ENCODE peak calls at places on chromosomes 12 and 14, in eight cellular contexts. G is HCT116, J is IMR-90, U is K562, V is stomach, K is transverse colon, Y is uterus, A is right lobe of liver. C is an unnamed sample. For H3K36me3, the result is how much of the 10 kb centered on the place peaks cover.

GRCh38 chr12:87995581-87996178 is 33.5 kb downstream of the C12orf50 start:
- DNase-seq in V (peak), U (peak), K (peak), A (peak), J (peak), G (peak), Y (peak), C (no peak)

GRCh38 chr14:64504310-64504896 is at the start of gene ZBTB1:
- DNase-seq in V (peak), K (peak), G (peak), Y (peak), A (peak), J (peak), U (peak), C (peak)

GRCh38 chr14:57822081-57822480 is 43.8 kb downstream of the SLC35F4 start:
- DNase-seq in Y (no peak), J (no peak), G (no peak), U (no peak), A (no peak), V (no peak), K (no peak), C (no peak)

GRCh38 chr14:91401751-91402150 is 15.9 kb downstream of the CCDC88C start:
- DNase-seq in V (no peak), Y (no peak), G (no peak), K (no peak), J (no peak), U (no peak), A (no peak), C (no peak)

GRCh38 chr14:104975481-104976197 is 2.5 kb downstream of the AHNAK2 start:
- DNase-seq in U (no peak), V (no peak), K (no peak), J (no peak), Y (no peak), A (no peak), G (no peak), C (peak)

GRCh38 chr12:47758834-47759690 is at the start of gene RAPGEF3:
- DNase-seq in U (peak), Y (peak), J (peak), V (peak), K (peak), A (peak), G (no peak), C (peak)

GRCh38 chr12:14199455-14200199 is 165.9 kb upstream of the ATF7IP start:
- DNase-seq in K (no peak), Y (no peak), A (no peak), V (no peak), G (no peak), J (no peak), U (no peak), C (no peak)

GRCh38 chr14:105897725-105898113 is 371.3 kb downstream of the TMEM121 start:
- DNase-seq in G (no peak), J (no peak), A (peak), Y (no peak), K (no peak), U (peak), V (no peak), C (peak)

GRCh38 chr14:59296508-59296907 is 108.0 kb downstream of the DAAM1 start:
- DNase-seq in V (no peak), A (no peak), U (no peak), J (no peak), K (no peak), Y (no peak), G (no peak), C (no peak)

GRCh38 chr14:98945611-98946570 is 326.1 kb downstream of the BCL11B start:
- DNase-seq in U (no peak), V (no peak), K (no peak), Y (no peak), A (no peak), G (no peak), J (no peak), C (peak)

GRCh38 chr12:6377667-6377994 is 2.3 kb upstream of the SCNN1A start:
- DNase-seq in J (no peak), A (peak), V (peak), U (no peak), K (peak), Y (peak), G (no peak), C (peak)

GRCh38 chr12:32104572-32105355 is 1.9 kb upstream of the BICD1 start:
- DNase-seq in G (no peak), V (no peak), J (no peak), U (peak), Y (no peak), A (no peak), K (no peak), C (no peak)

GRCh38 chr12:24551368-24551767 is 397.5 kb downstream of the BCAT1 start:
- DNase-seq in A (no peak), G (no peak), U (no peak), V (no peak), J (no peak), Y (no peak), K (no peak), C (no peak)

GRCh38 chr12:1273051-1273450 is 282.0 kb downstream of the ERC1 start:
- DNase-seq in K (no peak), J (peak), V (no peak), Y (no peak), G (no peak), U (no peak), A (no peak), C (no peak)

GRCh38 chr12:62657363-62657632 is 190.7 kb downstream of the MON2 start:
- DNase-seq in A (no peak), J (no peak), K (no peak), U (no peak), Y (no peak), G (no peak), V (no peak), C (no peak)

GRCh38 chr14:92703516-92703915 is 44.9 kb downstream of the LGMN start:
- DNase-seq in G (no peak), K (no peak), A (peak), Y (no peak), J (no peak), V (no peak), U (no peak), C (peak)

GRCh38 chr12:46442239-46442638 is 69.7 kb upstream of the SLC38A2 start:
- DNase-seq in K (no peak), G (no peak), J (peak), U (no peak), V (no peak), Y (no peak), A (no peak), C (no peak)

GRCh38 chr12:109029411-109029810 is 8.5 kb upstream of the SVOP start:
- DNase-seq in K (no peak), V (no peak), Y (no peak), U (no peak), A (no peak), G (no peak), J (no peak), C (no peak)

GRCh38 chr14:45558183-45558582 is 305.2 kb upstream of the MIS18BP1 start:
- DNase-seq in U (no peak), Y (no peak), J (no peak), V (no peak), G (no peak), K (no peak), A (no peak), C (no peak)

DNA sequence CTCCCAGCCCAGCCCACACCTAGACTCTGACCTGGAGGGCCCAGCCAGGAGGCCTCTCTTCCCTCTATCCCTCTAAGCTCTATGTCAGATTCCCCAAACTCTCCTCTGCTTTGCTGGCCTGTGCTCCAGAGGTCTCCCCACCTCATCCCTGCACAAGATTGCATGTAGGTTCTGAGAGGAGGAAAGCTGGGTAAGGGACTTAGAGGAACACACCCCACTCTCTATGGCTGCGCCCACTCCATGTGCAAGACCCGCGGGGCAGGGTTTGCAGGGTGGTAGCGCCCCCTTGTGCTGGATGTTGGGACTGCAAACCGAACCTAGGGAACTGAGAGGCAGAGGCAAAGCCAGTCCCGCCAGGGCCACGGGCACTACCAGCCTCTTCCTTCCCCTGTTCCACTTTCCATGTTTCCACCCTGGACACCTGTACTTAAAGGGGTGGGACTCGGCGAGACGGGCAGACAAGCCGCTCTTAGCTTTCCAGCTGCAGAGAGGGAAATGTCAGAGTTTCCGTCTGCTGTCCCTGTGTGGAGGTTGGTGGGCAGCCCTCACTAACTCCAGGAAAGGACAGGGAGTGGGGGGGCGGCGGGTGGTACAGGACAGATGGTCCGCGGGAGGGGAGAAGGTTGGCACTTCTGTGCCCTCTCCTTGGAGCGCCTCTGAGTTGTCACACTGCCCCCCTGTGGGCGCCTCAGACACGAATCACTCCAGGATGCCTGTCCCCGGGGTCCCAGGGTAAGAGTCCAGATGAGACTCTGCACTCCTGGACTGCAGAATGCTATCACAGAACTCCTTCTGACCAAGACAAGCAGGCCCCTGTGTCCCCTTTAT is 16.8 kb downstream of the MMP14 start:
- DNase-seq in G (peak), K (peak), U (peak), A (peak), Y (peak), V (peak), J (peak), C (peak)
- TF ChIP-seq POLR2A in G (no peak), K (no peak), U (no peak), A (no peak), Y (peak), V (no peak), J (peak), C (no peak)

GRCh38 chr14:21408152-21408551 is 24.3 kb upstream of the SUPT16H start:
- DNase-seq in J (peak), Y (no peak), U (no peak), K (no peak), G (no peak), V (no peak), A (no peak), C (no peak)
- H3K36me3 ChIP-seq in J (half or more), Y (under half), U (half or more), K (under half), G (half or more), V (half or more), A (under half), C (under half)

GRCh38 chr12:58954002-58954401 is 33.7 kb upstream of the LRIG3 start:
- DNase-seq in Y (no peak), V (no peak), J (no peak), K (no peak), A (no peak), U (no peak), G (no peak), C (no peak)
- H3K27ac ChIP-seq in Y (no peak), V (no peak), J (no peak), K (no peak), A (no peak), U (no peak), G (no peak), C (no peak)

GRCh38 chr12:2960432-2960956 is 1.3 kb downstream of the TEAD4 start:
- DNase-seq in G (no peak), K (no peak), Y (no peak), U (no peak), J (peak), V (no peak), A (no peak), C (no peak)

GRCh38 chr12:2957816-2958431 is 1.3 kb upstream of the TEAD4 start:
- DNase-seq in K (no peak), Y (no peak), J (no peak), V (no peak), G (no peak), A (no peak), U (no peak), C (no peak)

GRCh38 chr12:2959508-2960431 is 573 bp downstream of the TEAD4 start:
- DNase-seq in U (peak), A (peak), G (no peak), J (peak), V (peak), Y (peak), K (peak), C (peak)

GRCh38 chr12:2959194-2959507 is at the start of gene TEAD4:
- DNase-seq in Y (peak), U (peak), V (peak), A (no peak), G (peak), K (peak), J (peak), C (no peak)

DNA sequence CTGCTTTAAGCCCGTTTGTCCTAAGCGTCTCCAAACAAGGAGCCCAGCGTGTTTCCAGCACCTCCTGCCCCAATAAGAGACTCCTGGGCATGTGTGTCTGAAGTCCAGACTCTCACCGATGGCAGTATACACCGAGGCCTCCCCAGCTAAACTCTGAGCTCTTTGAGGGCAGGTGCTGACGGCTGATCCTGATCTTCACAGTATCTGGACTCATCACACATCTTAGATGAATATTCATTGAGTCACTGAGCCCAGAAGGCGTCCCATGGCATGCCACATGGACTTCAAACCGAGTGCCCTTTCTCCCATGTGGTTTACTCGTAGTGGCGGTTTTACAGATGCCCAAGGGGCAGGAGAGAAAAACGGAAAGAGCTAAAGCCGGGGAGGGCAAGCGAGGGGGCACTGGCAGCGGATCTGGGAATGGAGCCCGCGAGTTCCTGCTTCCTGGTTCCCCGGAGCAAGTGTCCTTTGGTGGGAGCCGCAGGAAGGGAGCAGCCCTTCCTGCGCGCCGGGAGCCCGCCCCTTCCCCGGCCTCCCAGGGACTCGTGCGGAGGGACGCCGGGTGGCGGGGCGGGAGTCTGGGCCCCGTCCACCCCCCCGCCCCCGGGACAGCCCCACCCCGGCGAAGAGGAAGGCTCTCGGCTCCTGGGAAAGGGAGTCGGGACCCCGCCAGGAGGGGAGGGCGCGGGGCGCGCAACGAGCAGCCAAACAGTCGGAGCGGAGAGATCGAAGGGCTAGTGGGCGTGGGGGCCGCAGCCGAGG is 584 bp upstream of the TEAD4 start:
- DNase-seq in K (peak), J (peak), U (peak), A (no peak), V (peak), G (peak), Y (peak), C (peak)
- TF ChIP-seq POLR2A in K (peak), J (peak), U (peak), A (peak), V (no peak), G (no peak), Y (no peak), C (no peak)

DNA sequence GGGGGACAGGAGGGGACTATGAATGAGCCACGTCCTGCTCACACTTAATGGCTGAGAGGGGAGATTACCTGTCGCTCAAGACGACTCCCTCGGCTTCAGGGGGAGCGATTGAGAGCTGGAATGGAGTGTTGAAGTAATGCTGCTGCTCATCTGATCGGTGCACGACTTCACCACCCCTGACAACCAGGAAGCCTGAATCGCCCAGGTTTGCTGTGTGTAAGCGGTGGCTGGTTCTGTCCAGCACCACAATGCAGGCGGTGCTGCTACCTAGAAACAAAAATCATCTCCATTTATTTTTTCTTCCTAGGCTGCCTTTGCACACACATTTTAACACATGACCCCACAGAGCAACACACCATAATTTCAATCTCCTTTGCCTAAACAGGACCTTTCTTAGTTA is 37.3 kb downstream of the PPTC7 start:
- DNase-seq in Y (no peak), U (no peak), K (no peak), J (peak), A (no peak), G (no peak), V (no peak), C (no peak)
- H3K36me3 ChIP-seq in Y (under half), U (half or more), K (under half), J (under half), A (under half), G (under half), V (under half), C (under half)

C was measured in spleen.